ENCODE peak calls at places on chromosomes 2 and 18, in four cellular contexts. E, F, P and S are unnamed samples.

GRCh38 chr2:130808482-130809268 is 28.0 kb upstream of the ARHGEF4 start:
- DNase-seq in E (no peak), F (no peak), P (no peak), S (no peak)

GRCh38 chr18:13159579-13159978 is 59.0 kb upstream of the LDLRAD4 start:
- DNase-seq in E (peak), F (peak), P (no peak), S (peak)

GRCh38 chr18:6056171-6056932 is 161.0 kb upstream of the TMEM200C start:
- DNase-seq in E (no peak), F (no peak), P (no peak), S (no peak)

GRCh38 chr18:13222371-13223281 is 4.1 kb downstream of the LDLRAD4 start:
- DNase-seq in E (no peak), F (no peak), P (no peak), S (no peak)

GRCh38 chr2:239311132-239312040 is 89.4 kb downstream of the HDAC4 start:
- DNase-seq in E (no peak), F (no peak), P (no peak), S (no peak)

GRCh38 chr2:226963528-226963927 is 127.7 kb downstream of the RHBDD1 start:
- DNase-seq in E (no peak), F (peak), P (no peak), S (no peak)

GRCh38 chr18:74063023-74063422 is 84.6 kb downstream of the FBXO15 start:
- DNase-seq in E (peak), F (peak), P (no peak), S (no peak)

GRCh38 chr18:8416212-8417019 is 192.8 kb upstream of the RAB12 start:
- DNase-seq in E (no peak), F (no peak), P (no peak), S (no peak)

GRCh38 chr2:109447251-109447661 is 166.5 kb downstream of the SEPTIN10 start:
- DNase-seq in E (no peak), F (no peak), P (no peak), S (no peak)

GRCh38 chr2:750628-751027 is 73.4 kb upstream of the TMEM18 start:
- DNase-seq in E (no peak), F (no peak), P (no peak), S (no peak)

GRCh38 chr2:233100192-233100998 is 40.3 kb downstream of the INPP5D start:
- DNase-seq in E (no peak), F (no peak), P (peak), S (no peak)

GRCh38 chr2:43124667-43125057 is 101.7 kb downstream of the ZFP36L2 start:
- DNase-seq in E (no peak), F (no peak), P (no peak), S (no peak)

GRCh38 chr2:8692783-8693768 is 11.2 kb downstream of the ID2 start:
- DNase-seq in E (no peak), F (peak), P (no peak), S (no peak)

GRCh38 chr2:120596990-120597594 is 138.6 kb upstream of the GLI2 start:
- DNase-seq in E (peak), F (no peak), P (no peak), S (no peak)

GRCh38 chr2:234446404-234447076 is 50.3 kb downstream of the ARL4C start:
- DNase-seq in E (peak), F (no peak), P (peak), S (no peak)

GRCh38 chr18:54360406-54360805 is 2.7 kb downstream of the C18orf54 start:
- DNase-seq in E (no peak), F (no peak), P (no peak), S (no peak)

GRCh38 chr2:235803028-235803427 is 309.2 kb downstream of the AGAP1 start:
- DNase-seq in E (no peak), F (no peak), P (no peak), S (no peak)

GRCh38 chr18:5095239-5095638 is 101.8 kb downstream of the AKAIN1 start:
- DNase-seq in E (no peak), F (no peak), P (no peak), S (no peak)

GRCh38 chr2:185676316-185676715 is 62.3 kb upstream of the FSIP2 start:
- DNase-seq in E (no peak), F (no peak), P (no peak), S (no peak)

GRCh38 chr2:99926986-99927385 is 215.4 kb downstream of the AFF3 start:
- DNase-seq in E (no peak), F (no peak), P (no peak), S (no peak)

GRCh38 chr2:141888987-141889555 is 241.7 kb downstream of the LRP1B start:
- DNase-seq in E (no peak), F (no peak), P (no peak), S (no peak)

GRCh38 chr2:183255406-183255805 is 131.2 kb downstream of the NUP35 start:
- DNase-seq in E (no peak), F (no peak), P (no peak), S (no peak)

GRCh38 chr18:55401638-55402191 is 186.3 kb downstream of the TCF4 start:
- DNase-seq in E (no peak), F (no peak), P (no peak), S (no peak)

GRCh38 chr2:217653240-217653639 is 349.6 kb downstream of the TNS1 start:
- DNase-seq in E (no peak), F (no peak), P (no peak), S (no peak)

GRCh38 chr2:198918331-198918730 is 539.4 kb downstream of the SATB2 start:
- DNase-seq in E (no peak), F (no peak), P (no peak), S (no peak)

GRCh38 chr2:129087133-129087813 is 768.6 kb upstream of the HS6ST1 start:
- DNase-seq in E (peak), F (no peak), P (no peak), S (no peak)

GRCh38 chr2:144325086-144325485 is 194.8 kb downstream of the ZEB2 start:
- DNase-seq in E (no peak), F (no peak), P (peak), S (no peak)

GRCh38 chr2:221380686-221381085 is 191.4 kb downstream of the EPHA4 start:
- DNase-seq in E (no peak), F (no peak), P (no peak), S (no peak)

GRCh38 chr2:145752091-145752806 is 1232.3 kb upstream of the ZEB2 start:
- DNase-seq in E (peak), F (peak), P (no peak), S (no peak)

GRCh38 chr2:240514631-240515030 is 43.2 kb downstream of the ANKMY1 start:
- DNase-seq in E (no peak), F (no peak), P (no peak), S (no peak)

GRCh38 chr2:219081701-219082331 is 21.1 kb upstream of the IHH start:
- DNase-seq in E (no peak), F (no peak), P (no peak), S (no peak)

GRCh38 chr2:86138736-86139625 is 32.9 kb downstream of the PTCD3 start:
- DNase-seq in E (no peak), F (no peak), P (no peak), S (no peak)

GRCh38 chr18:65919018-65919417 is 168.2 kb downstream of the CDH7 start:
- DNase-seq in E (no peak), F (no peak), P (no peak), S (no peak)

GRCh38 chr18:9068346-9068745 is 34.2 kb upstream of the NDUFV2 start:
- DNase-seq in E (no peak), F (no peak), P (no peak), S (no peak)

GRCh38 chr2:45497355-45497754 is 113.7 kb downstream of the SRBD1 start:
- DNase-seq in E (no peak), F (no peak), P (peak), S (peak)

GRCh38 chr2:95073856-95074662 is 47.5 kb downstream of the MRPS5 start:
- DNase-seq in E (no peak), F (no peak), P (no peak), S (no peak)

GRCh38 chr2:28895189-28895893 is 874 bp downstream of the WDR43 start:
- DNase-seq in E (peak), F (no peak), P (no peak), S (peak)

GRCh38 chr2:127004893-127005600 is 101.9 kb downstream of the BIN1 start:
- DNase-seq in E (no peak), F (no peak), P (no peak), S (no peak)

GRCh38 chr2:168087406-168087805 is 160.0 kb downstream of the STK39 start:
- DNase-seq in E (no peak), F (no peak), P (no peak), S (no peak)
- TF ChIP-seq SPI1 in E (no peak), F (no peak), P (no peak), S (no peak)

GRCh38 chr2:52703004-52703403 is 1064.6 kb upstream of the CHAC2 start:
- DNase-seq in E (no peak), F (no peak), P (no peak), S (no peak)
- TF ChIP-seq SPI1 in E (no peak), F (no peak), P (no peak), S (no peak)

GRCh38 chr2:223928113-223929006 is 16.8 kb downstream of the WDFY1 start:
- DNase-seq in E (no peak), F (no peak), P (no peak), S (no peak)
- TF ChIP-seq SPI1 in E (no peak), F (no peak), P (no peak), S (no peak)

DNA sequence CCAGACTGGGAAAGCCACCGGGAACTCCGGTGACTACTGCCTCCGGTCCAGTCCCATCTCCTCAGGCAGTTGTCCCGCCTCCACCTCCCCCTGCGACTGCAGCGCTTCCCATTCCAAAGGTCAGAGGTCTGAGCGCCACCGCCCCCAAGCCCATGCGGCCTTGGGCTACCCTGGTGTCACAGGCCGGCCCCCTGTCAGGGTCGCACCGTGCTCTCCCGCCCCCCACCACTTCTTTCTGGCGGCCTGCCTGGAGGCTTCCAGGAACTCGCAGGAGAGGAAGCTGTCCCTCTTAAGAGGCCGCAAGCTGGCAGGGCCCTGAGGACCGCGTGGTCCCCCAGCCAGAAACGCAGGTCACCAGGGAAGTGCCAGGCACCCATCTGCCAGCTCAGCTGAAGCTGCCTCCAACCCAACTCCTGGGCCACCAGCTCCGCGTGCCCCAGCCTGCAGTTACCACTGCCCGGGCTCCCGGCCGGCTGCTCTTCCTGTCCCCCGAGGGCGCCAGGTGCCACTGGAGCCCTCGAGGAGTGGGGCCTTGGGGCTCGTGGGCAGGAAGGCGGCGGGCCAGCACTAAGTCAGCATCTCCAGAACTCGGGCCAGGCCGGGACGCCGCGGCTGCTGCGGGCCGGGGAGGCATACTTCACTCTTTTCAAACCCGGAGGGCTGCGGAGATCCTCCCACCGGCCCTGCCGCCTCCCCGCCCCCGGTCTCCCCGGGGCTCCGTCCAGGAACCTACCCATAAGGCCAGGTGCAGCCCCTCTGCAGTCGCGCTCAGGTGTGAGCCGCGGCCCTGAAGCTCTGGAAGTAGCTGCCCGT is 83.3 kb upstream of the POMC start:
- DNase-seq in E (no peak), F (peak), P (no peak), S (peak)
- TF ChIP-seq SPI1 in E (no peak), F (no peak), P (no peak), S (no peak)

DNA sequence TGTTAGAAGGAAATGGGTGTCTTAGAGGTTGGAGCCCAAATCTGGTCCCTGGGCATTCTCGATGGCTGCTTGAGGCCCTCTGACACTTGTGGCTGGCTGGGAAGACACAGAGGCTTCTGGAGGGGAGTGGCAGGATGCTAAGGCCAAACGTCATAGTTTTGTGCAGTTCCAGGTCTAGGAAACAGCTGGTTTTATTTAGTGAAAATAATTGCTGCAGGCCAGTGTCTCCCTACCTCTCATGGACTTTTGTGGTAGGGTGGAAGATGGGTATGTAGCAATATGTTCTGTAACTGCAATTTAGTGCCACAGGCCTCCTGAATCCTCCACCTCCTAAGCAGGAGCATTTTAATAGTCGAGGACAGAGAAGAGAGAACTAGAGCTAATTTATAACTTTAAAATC is 32.2 kb upstream of the SPRED2 start:
- DNase-seq in E (no peak), F (no peak), P (no peak), S (no peak)
- TF ChIP-seq SPI1 in E (no peak), F (no peak), P (no peak), S (no peak)